ENCODE peak calls at places on chromosomes 13 and 19, in four cellular contexts. L is H1, A is K562, R is HepG2. K is an unnamed sample.

GRCh38 chr19:33293255-33294057 is 8.9 kb downstream of the CEBPA start:
- DNase-seq in L (no peak), A (peak), R (peak), K (peak)

GRCh38 chr13:21583496-21583895 is 20.5 kb downstream of the MICU2 start:
- DNase-seq in A (no peak), L (peak), R (peak), K (no peak)

GRCh38 chr13:73940098-73940497 is 194.1 kb downstream of the KLF12 start:
- DNase-seq in L (no peak), A (no peak), R (no peak), K (no peak)

GRCh38 chr13:32314271-32314967 is 744 bp downstream of the ZAR1L start:
- DNase-seq in A (no peak), R (no peak), L (no peak), K (no peak)

GRCh38 chr19:30853036-30853435 is 480.9 kb downstream of the ZNF536 start:
- DNase-seq in A (no peak), L (no peak), R (no peak), K (no peak)

GRCh38 chr13:99425485-99426341 is 75.6 kb upstream of the TM9SF2 start:
- DNase-seq in R (no peak), A (no peak), L (no peak), K (no peak)

GRCh38 chr13:82058364-82058763 is 1717.4 kb upstream of the SPRY2 start:
- DNase-seq in R (no peak), L (no peak), A (no peak), K (no peak)

GRCh38 chr19:19464339-19465098 is 50.8 kb downstream of the TSSK6 start:
- DNase-seq in L (no peak), A (no peak), R (no peak), K (no peak)

GRCh38 chr19:38303517-38304351 is at the start of gene C19orf33:
- DNase-seq in A (no peak), R (no peak), L (no peak), K (peak)

GRCh38 chr13:93450226-93450625 is 223.6 kb downstream of the GPC6 start:
- DNase-seq in R (no peak), A (no peak), L (no peak), K (no peak)

GRCh38 chr13:72864142-72865035 is 82.5 kb downstream of the PIBF1 start:
- DNase-seq in L (no peak), R (no peak), A (no peak), K (no peak)

GRCh38 chr19:35801828-35802227 is 10.8 kb downstream of the PRODH2 start:
- DNase-seq in R (no peak), L (no peak), A (no peak), K (no peak)

GRCh38 chr13:93730780-93731179 is 504.2 kb downstream of the GPC6 start:
- DNase-seq in R (no peak), L (no peak), A (no peak), K (no peak)

GRCh38 chr19:16226878-16227836 is 29.4 kb downstream of the AP1M1 start:
- DNase-seq in L (no peak), A (no peak), R (no peak), K (no peak)

GRCh38 chr19:23118400-23118799 is 1.6 kb downstream of the ZNF730 start:
- DNase-seq in A (no peak), R (no peak), L (peak), K (no peak)

GRCh38 chr13:61575941-61576340 is 160.3 kb upstream of the PCDH20 start:
- DNase-seq in R (no peak), A (no peak), L (no peak), K (no peak)

GRCh38 chr13:110652755-110653154 is 37.4 kb downstream of the NAXD start:
- DNase-seq in R (no peak), A (no peak), L (no peak), K (no peak)

GRCh38 chr13:107866007-107866665 is 349.2 kb downstream of the LIG4 start:
- DNase-seq in L (no peak), R (no peak), A (peak), K (no peak)

GRCh38 chr19:33616346-33616745 is 5.4 kb upstream of the CHST8 start:
- DNase-seq in A (no peak), L (no peak), R (no peak), K (no peak)

GRCh38 chr13:98842858-98843481 is 90.5 kb upstream of the SLC15A1 start:
- DNase-seq in R (peak), L (no peak), A (peak), K (peak)

GRCh38 chr19:2149980-2150793 is 1.2 kb downstream of the AP3D1 start:
- DNase-seq in R (no peak), L (no peak), A (peak), K (no peak)

GRCh38 chr13:42970824-42971669 is 21.0 kb downstream of the EPSTI1 start:
- DNase-seq in A (peak), L (no peak), R (peak), K (peak)

GRCh38 chr13:31207630-31208549 is 8.1 kb downstream of the B3GLCT start:
- DNase-seq in R (no peak), L (no peak), A (no peak), K (no peak)

GRCh38 chr19:43132696-43133095 is 50.2 kb upstream of the PSG2 start:
- DNase-seq in R (no peak), A (no peak), L (no peak), K (no peak)

GRCh38 chr13:53321301-53321700 is 292.7 kb downstream of the OLFM4 start:
- DNase-seq in A (no peak), R (no peak), L (no peak), K (no peak)

GRCh38 chr13:26377038-26377437 is 123.1 kb downstream of the CDK8 start:
- DNase-seq in A (peak), R (peak), L (peak), K (peak)

GRCh38 chr19:35309481-35310279 is 17.7 kb downstream of the MAG start:
- DNase-seq in R (peak), L (no peak), A (peak), K (no peak)

GRCh38 chr19:4913996-4914735 is 4.9 kb downstream of the UHRF1 start:
- DNase-seq in L (no peak), A (no peak), R (no peak), K (no peak)

GRCh38 chr13:75643182-75643581 is 7.1 kb downstream of the LMO7 start:
- DNase-seq in R (no peak), L (no peak), A (no peak), K (no peak)

GRCh38 chr19:51156710-51157109 is 14.6 kb downstream of the SIGLEC7 start:
- DNase-seq in A (no peak), L (no peak), R (no peak), K (no peak)

GRCh38 chr13:93248627-93249047 is 22.0 kb downstream of the GPC6 start:
- DNase-seq in A (peak), R (peak), L (no peak), K (peak)

GRCh38 chr13:90615236-90615635 is 732.3 kb upstream of the MIR17HG start:
- DNase-seq in L (no peak), A (no peak), R (no peak), K (no peak)

GRCh38 chr13:90615767-90616166 is 731.7 kb upstream of the MIR17HG start:
- DNase-seq in R (no peak), L (no peak), A (no peak), K (no peak)

GRCh38 chr13:90618133-90618532 is 729.4 kb upstream of the MIR17HG start:
- DNase-seq in A (no peak), R (no peak), L (no peak), K (no peak)

DNA sequence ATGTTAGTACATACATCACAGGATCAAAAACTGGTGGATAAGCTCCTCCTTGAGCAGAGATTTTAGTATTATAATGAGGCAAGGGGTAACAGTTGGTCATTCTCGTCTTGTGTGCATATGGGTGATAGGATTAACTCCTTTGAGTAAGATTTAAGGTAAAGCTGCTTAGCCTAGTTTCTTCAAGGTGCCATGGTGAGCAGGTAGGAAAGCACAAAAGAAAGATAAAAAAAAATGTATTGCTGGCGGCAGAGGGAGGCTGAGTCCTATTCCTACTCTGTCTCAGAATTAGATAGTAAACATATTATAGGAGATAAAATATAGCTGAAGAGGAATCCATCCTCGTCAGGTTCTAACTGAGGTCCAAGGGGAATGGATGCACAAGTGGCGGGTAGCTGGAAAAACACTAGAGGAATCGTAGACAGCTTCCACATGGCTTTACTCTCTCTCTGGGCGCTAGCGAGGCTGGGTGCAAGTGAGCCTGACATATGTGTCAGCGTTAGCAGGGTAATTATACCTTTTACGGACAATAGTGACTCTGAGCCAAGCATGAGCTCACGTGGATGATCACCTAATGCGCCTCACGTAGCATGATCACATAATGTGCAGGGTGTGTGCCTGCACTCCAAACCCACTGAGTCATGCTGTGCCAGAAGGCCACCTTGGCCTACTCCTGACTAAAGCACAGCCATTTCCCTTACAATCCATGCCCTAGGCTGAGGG is 734.3 kb upstream of the MIR17HG start:
- DNase-seq in A (no peak), R (no peak), L (no peak), K (no peak)
- TF ChIP-seq POLR2A in A (no peak), R (no peak), L (no peak), K (no peak)

GRCh38 chr19:28934626-28935025 is 278.3 kb downstream of the UQCRFS1 start:
- DNase-seq in R (no peak), L (no peak), A (no peak), K (no peak)
- TF ChIP-seq RNF2 in R (no peak), L (no peak), A (no peak), K (no peak)

DNA sequence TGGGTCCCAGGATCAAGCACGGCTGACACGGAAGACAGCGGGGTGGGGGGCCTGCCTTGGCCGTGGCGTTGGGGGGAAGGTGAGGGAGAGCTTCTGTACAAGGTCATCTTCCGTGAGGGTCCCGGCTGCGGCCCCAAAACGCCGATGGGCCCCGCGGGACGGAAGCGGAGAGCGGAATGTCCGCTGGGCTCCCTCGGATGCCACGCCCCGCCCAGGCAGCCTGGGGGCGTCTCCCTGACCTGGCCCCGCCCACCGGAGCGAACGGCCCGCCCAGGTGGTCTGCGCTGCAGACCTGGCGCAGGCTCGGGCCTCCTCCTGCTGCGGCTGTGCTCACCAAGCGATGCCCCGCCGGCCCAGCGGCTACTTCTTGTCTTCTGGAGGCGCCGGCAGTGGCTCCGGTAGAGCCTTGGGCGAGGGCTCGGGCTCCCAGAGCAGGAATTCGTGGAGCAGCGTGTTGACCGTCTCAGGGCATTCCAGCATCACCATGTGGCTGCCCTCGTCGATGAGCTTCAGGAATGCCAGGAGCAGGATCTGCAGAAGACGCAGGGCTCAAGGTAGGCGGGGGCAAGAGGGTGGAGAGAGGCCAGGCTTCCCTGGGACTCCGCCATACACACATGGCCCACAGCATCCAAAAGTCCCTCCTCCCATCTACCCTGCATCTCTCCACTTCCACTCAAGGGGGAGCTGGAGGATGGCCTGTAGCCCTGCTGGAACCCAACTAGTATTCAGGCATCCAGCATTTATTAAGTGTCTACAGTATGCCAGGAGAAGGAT is 10.7 kb downstream of the ABHD8 start:
- DNase-seq in R (peak), L (peak), A (peak), K (peak)
- H3K27ac ChIP-seq in R (no peak), L (peak), A (peak), K (peak)

DNA sequence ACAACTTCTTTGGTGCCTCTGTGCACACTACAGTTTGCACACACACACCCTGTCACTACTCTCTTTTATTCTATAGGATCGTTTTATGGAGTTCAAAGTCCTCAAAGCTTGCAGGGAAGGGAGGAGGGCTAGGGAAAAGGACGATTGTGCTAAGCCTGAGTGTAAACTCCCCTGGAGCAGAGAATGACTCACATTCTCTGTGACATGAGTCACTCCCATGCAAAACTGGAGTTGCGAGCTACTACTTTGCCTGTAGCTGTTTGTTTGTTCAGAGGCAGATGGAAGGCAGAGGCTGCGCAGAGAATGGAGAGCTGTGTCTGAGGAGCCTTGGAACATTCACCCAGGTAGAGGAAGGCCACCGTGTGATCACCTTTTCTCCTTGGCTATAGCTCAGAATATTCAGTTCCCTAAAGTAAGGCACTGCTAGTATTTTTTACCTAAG is 80.5 kb upstream of the MBNL2 start:
- DNase-seq in R (peak), A (peak), L (peak), K (peak)
- TF ChIP-seq POLR2A in R (no peak), A (no peak), L (no peak), K (no peak)

GRCh38 chr13:45989607-45990006 is 62.9 kb downstream of the ZC3H13 start:
- DNase-seq in L (no peak), A (no peak), R (no peak), K (no peak)
- TF ChIP-seq RNF2 in L (no peak), A (no peak), R (no peak), K (no peak)

GRCh38 chr19:28820289-28820688 is 392.7 kb downstream of the UQCRFS1 start:
- DNase-seq in A (no peak), R (no peak), L (no peak), K (no peak)

GRCh38 chr19:28827382-28827781 is 385.6 kb downstream of the UQCRFS1 start:
- DNase-seq in A (no peak), R (no peak), L (no peak), K (no peak)

GRCh38 chr19:28828276-28828870 is 384.6 kb downstream of the UQCRFS1 start:
- DNase-seq in L (no peak), A (no peak), R (no peak), K (no peak)

GRCh38 chr19:28823338-28823961 is 389.5 kb downstream of the UQCRFS1 start:
- DNase-seq in A (no peak), L (peak), R (no peak), K (no peak)
- H3K27ac ChIP-seq in A (no peak), L (peak), R (no peak), K (no peak)

DNA sequence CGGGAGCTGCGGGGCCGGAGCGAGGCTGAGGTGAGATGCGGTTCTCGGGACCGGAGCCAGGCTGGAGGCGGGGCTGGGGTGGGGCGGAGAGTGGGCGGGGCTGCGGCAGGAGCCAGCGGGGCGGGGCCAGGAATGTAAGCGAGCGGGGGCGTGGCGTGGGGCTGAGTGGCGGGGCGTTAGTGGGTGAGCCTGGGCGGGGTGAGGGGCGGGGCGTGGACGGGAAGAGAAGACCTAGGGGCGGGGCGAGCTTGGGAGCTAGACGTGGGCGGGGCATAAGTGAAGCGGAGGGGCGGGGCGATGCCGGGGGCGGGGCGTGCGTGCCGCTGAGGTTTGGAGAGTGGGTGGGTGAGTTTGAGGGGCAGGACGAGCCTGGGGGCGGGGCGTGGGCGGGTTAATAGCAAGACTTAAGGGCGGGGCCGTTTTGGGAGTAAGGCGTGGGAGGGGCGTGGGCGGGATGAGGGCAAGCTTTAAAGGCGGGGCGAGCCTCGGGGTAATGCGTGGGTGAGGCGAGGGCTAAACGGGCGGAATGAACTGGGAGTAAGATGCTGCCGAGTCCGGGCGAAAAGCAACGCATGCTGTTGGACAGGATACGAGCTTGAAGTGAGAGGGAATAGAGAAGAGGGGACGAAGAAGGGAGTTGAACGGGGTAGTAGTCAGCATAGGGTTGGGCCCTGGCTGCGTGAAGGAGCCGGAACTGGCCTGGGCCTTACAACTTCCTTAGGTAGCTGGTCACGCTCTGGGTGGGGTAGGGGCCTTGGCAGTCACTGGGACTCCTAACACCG is 573 bp downstream of the SNAPC2 start:
- DNase-seq in L (peak), R (peak), A (peak), K (peak)
- TF ChIP-seq POLR2A in L (no peak), R (no peak), A (peak), K (no peak)

GRCh38 chr13:36339600-36340155 is 6.5 kb downstream of the SPART start:
- DNase-seq in A (no peak), R (no peak), L (no peak), K (no peak)

GRCh38 chr13:36344886-36345437 is 1.2 kb downstream of the SPART start:
- DNase-seq in R (no peak), A (peak), L (no peak), K (no peak)

GRCh38 chr13:36343766-36344165 is 2.4 kb downstream of the SPART start:
- DNase-seq in A (peak), R (no peak), L (no peak), K (no peak)

GRCh38 chr13:36344173-36344572 is 2.0 kb downstream of the SPART start:
- DNase-seq in A (peak), L (no peak), R (no peak), K (peak)

GRCh38 chr13:36341718-36342117 is 4.5 kb downstream of the SPART start:
- DNase-seq in R (no peak), L (no peak), A (no peak), K (no peak)
- TF ChIP-seq RNF2 in R (no peak), L (no peak), A (no peak), K (no peak)

DNA sequence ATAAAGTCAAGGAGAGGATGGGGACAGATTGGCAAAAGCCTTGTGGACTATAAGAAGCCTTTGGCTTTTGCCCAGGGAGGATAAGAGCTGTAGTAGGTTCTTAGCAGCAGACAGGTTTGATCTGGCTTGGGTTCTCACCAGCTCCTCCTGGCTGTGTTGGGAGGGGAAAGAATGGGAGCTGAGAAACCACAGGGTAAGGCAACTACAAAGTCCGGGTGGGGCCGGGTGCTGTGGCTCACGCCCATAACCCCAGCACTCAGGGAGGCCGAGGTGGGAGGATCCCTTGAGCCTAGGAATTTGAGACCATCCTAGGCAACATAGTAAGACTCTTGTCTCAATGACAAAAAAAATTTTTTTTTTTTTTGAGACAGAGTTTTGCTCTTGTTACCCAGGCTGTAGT is 20.6 kb downstream of the NECTIN2 start:
- DNase-seq in A (peak), L (no peak), R (no peak), K (no peak)
- H3K27ac ChIP-seq in A (no peak), L (no peak), R (no peak), K (no peak)